ENCODE peak calls at places on chromosomes 16 and 17, in seven cellular contexts. W is mesendoderm, X is NT2/D1, R is fibroblast of lung, I is K562, F is HepG2, G is endothelial cell of umbilical vein. J is an unnamed sample.

GRCh38 chr17:33914120-33914519 is 341.0 kb upstream of the CCL2 start:
- DNase-seq in W (no peak), X (no peak), R (no peak), I (peak; percentile 51), F (no peak), G (no peak), J (no peak)

GRCh38 chr17:43909537-43910231 is 2.3 kb upstream of the MPP2 start:
- DNase-seq in W (no peak), X (no peak), R (no peak), I (no peak), F (no peak), G (no peak), J (peak; percentile 62)

GRCh38 chr16:56547120-56547948 is 17.5 kb upstream of the MT4 start:
- DNase-seq in W (peak; percentile 37), X (peak; percentile 92), R (peak; percentile 71), I (peak; percentile 24), F (no peak), G (no peak), J (peak; percentile 72)

GRCh38 chr16:1337486-1337885 is 4.0 kb downstream of the BAIAP3 start:
- DNase-seq in W (peak; percentile 53), X (no peak), R (no peak), I (no peak), F (no peak), G (no peak), J (peak; percentile 72)

GRCh38 chr17:82879241-82879640 is 39.4 kb upstream of the ZNF750 start:
- DNase-seq in W (no peak), X (no peak), R (no peak), I (no peak), F (no peak), G (no peak), J (no peak)

GRCh38 chr17:55093358-55093757 is 124.8 kb downstream of the STXBP4 start:
- DNase-seq in W (no peak), X (no peak), R (no peak), I (no peak), F (no peak), G (no peak), J (no peak)

GRCh38 chr17:55238931-55239297 is 25.8 kb upstream of the HLF start:
- DNase-seq in W (peak; percentile 67), X (peak; percentile 8), R (no peak), I (peak; percentile 41), F (peak; percentile 44), G (no peak), J (no peak)

GRCh38 chr16:79838860-79839259 is 238.3 kb upstream of the MAF start:
- DNase-seq in W (no peak), X (no peak), R (peak; percentile 91), I (no peak), F (no peak), G (no peak), J (no peak)

GRCh38 chr17:1562178-1562643 is 381 bp downstream of the PITPNA start:
- DNase-seq in W (no peak), X (no peak), R (no peak), I (peak; percentile 42), F (no peak), G (peak; percentile 23), J (peak; percentile 87)

GRCh38 chr16:89361756-89362155 is 128.6 kb downstream of the ANKRD11 start:
- DNase-seq in W (no peak), X (no peak), R (no peak), I (no peak), F (no peak), G (no peak), J (no peak)

GRCh38 chr16:81553080-81553813 is 108.6 kb downstream of the CMIP start:
- DNase-seq in W (no peak), X (no peak), R (no peak), I (no peak), F (peak; percentile 91), G (peak; percentile 66), J (no peak)

GRCh38 chr17:33871720-33872535 is 383.2 kb upstream of the CCL2 start:
- DNase-seq in W (peak; percentile 54), X (no peak), R (no peak), I (peak; percentile 90), F (no peak), G (no peak), J (peak; percentile 59)

GRCh38 chr16:75306102-75306762 is 54.8 kb upstream of the BCAR1 start:
- DNase-seq in W (no peak), X (no peak), R (peak; percentile 19), I (no peak), F (peak; percentile 95), G (peak; percentile 48), J (no peak)

GRCh38 chr17:44522883-44523671 is 19.9 kb upstream of the GPATCH8 start:
- DNase-seq in W (peak; percentile 83), X (no peak), R (peak; percentile 48), I (peak; percentile 81), F (peak; percentile 82), G (peak; percentile 73), J (peak; percentile 98)

DNA sequence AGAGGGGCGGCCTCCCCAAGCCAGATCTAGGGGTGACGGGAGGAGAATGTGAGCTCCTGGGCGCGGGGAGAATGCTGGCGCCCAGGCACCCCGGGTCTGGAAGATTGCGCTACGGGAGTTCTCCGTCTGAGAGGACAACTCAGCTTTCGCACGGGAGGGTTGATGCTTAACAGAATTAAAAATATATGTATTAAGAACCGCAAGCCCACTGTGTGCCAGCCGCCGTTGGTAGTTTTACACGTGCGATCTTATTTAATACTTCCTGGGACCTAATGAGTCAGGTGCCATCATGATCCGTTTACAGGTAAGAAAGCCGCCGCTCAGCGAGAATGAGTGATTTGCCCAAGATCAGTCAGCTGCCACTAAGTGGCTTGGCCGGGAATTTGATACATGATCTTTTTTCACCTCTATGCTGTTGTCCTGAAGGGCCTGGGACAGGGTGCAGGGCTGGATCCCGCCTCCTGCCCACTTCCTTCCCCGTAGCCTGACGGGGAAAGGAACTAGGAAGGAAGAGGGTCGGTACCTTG is 784 bp downstream of the VAT1L start:
- DNase-seq in W (peak; percentile 34), X (no peak), R (no peak), I (no peak), F (no peak), G (no peak), J (peak; percentile 73)
- H3K9ac ChIP-seq in W (no peak overlapping the region), X (peak overlapping the region; percentile 81), R (no peak overlapping the region), I (no peak overlapping the region), F (no peak overlapping the region), G (no peak overlapping the region), J (no peak overlapping the region)

GRCh38 chr17:8599351-8600011 is 31.0 kb downstream of the MYH10 start:
- DNase-seq in W (no peak), X (no peak), R (no peak), I (no peak), F (no peak), G (no peak), J (no peak)
- H3K9ac ChIP-seq in W (no peak overlapping the region), X (no peak overlapping the region), R (no peak overlapping the region), I (no peak overlapping the region), F (no peak overlapping the region), G (no peak overlapping the region), J (no peak overlapping the region)

DNA sequence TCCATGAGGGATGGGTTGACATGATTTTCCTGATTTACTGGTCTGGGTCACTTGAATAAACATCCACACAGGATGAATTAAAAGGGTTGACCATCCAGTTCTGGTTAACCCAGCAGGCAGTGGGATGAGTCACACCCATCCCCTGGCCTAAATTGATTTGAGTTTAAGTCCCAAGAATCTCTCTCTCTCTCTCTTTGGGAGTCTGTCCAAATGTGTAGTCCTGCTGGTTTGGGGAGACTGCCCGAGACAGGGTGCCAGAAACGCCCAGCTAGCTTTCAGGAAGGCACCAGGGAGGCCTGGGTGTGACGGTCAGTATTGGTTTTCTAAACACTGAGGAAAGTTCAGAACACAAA is 38.8 kb downstream of the SCPEP1 start:
- DNase-seq in W (peak; percentile 38), X (no peak), R (peak; percentile 6), I (no peak), F (no peak), G (no peak), J (peak; percentile 67)
- H3K9ac ChIP-seq in W (no peak overlapping the region), X (no peak overlapping the region), R (no peak overlapping the region), I (no peak overlapping the region), F (no peak overlapping the region), G (no peak overlapping the region), J (no peak overlapping the region)

GRCh38 chr17:50329716-50330115 is 16.2 kb upstream of the XYLT2 start:
- DNase-seq in W (no peak), X (no peak), R (no peak), I (no peak), F (no peak), G (no peak), J (no peak)

GRCh38 chr17:50328926-50329325 is 17.0 kb upstream of the XYLT2 start:
- DNase-seq in W (no peak), X (no peak), R (no peak), I (no peak), F (no peak), G (no peak), J (peak; percentile 42)

GRCh38 chr17:50330151-50330753 is 15.7 kb upstream of the XYLT2 start:
- DNase-seq in W (no peak), X (no peak), R (no peak), I (no peak), F (no peak), G (no peak), J (peak; percentile 44)

GRCh38 chr17:50331085-50331791 is 14.7 kb upstream of the XYLT2 start:
- DNase-seq in W (no peak), X (no peak), R (peak; percentile 84), I (no peak), F (no peak), G (no peak), J (peak; percentile 28)

DNA sequence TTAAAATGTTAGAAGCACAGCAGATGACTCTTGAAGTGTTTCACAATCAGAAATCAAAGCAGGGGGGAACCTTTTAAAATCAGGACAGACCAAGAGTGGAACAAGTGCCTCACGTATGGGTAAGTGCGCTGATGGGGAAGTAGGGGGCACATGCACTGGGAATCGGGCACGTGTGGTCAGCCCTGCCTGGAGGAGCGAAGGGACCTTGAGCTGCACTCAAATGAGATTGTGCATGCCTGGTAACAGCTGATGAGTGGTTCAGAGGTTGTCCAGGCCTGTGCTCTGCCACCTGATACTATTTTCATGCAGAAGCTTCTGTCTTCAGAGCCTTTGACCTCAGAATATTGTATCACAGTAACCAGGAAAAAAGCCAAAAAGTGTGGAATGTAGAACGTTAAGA is 13.7 kb upstream of the XYLT2 start:
- DNase-seq in W (no peak), X (no peak), R (no peak), I (no peak), F (no peak), G (no peak), J (no peak)
- H3K9ac ChIP-seq in W (no peak overlapping the region), X (no peak overlapping the region), R (no peak overlapping the region), I (no peak overlapping the region), F (no peak overlapping the region), G (no peak overlapping the region), J (no peak overlapping the region)

J was measured in endodermal cell.